ENCODE peak calls at places on chromosomes 12 and 14, in four cellular contexts. R is tibial artery, K is heart right ventricle, L is cardiac muscle cell. X is an unnamed sample.

GRCh38 chr12:100753837-100754236 is 40.7 kb upstream of the ANO4 start:
- DNase-seq in L (no peak), R (no peak), K (no peak), X (no peak)

GRCh38 chr12:79531547-79531946 is 159.2 kb downstream of the PAWR start:
- DNase-seq in R (no peak), K (no peak), L (no peak), X (no peak)

GRCh38 chr12:12166751-12167150 is 96.0 kb downstream of the BCL2L14 start:
- DNase-seq in R (no peak), L (no peak), K (no peak), X (no peak)

GRCh38 chr12:26044592-26044991 is 80.2 kb downstream of the BHLHE41 start:
- DNase-seq in K (no peak), L (no peak), R (no peak), X (no peak)

GRCh38 chr12:15829949-15830348 is 40.8 kb upstream of the EPS8 start:
- DNase-seq in L (no peak), R (no peak), K (no peak), X (no peak)

GRCh38 chr14:79837699-79838098 is 373.6 kb downstream of the DIO2 start:
- DNase-seq in R (no peak), L (no peak), K (no peak), X (no peak)

GRCh38 chr14:101820283-101820798 is 58.8 kb downstream of the PPP2R5C start:
- DNase-seq in L (no peak), R (no peak), K (no peak), X (no peak)

GRCh38 chr12:6336859-6337744 is 4.8 kb downstream of the TNFRSF1A start:
- DNase-seq in K (no peak), L (no peak), R (no peak), X (no peak)

GRCh38 chr12:15688838-15689237 is 100.3 kb downstream of the EPS8 start:
- DNase-seq in K (no peak), R (no peak), L (peak), X (peak)

GRCh38 chr14:41922014-41922413 is 315.3 kb downstream of the LRFN5 start:
- DNase-seq in K (no peak), R (no peak), L (no peak), X (no peak)

GRCh38 chr14:70685480-70686197 is 43.9 kb downstream of the TTC9 start:
- DNase-seq in L (no peak), R (no peak), K (no peak), X (no peak)

DNA sequence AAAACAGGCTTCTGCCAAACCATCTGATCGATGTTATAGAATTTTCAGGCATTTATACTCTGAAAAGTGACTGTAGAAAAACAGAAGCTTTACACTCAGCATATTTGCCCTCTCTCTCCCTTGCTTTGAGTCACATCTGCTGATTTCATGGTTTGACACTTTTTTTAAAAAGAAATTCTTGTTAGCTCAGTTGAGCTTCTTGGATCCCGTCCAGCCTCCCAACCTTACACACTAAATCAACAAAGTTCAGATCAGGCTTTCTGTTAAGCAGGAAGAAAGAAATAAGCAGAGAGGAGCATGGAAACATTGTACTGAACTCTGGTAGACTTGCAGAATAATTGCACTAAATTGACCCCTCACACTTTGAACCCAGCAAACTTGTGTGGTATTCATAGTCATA is 193.6 kb upstream of the SEL1L start:
- DNase-seq in K (no peak), L (no peak), R (peak), X (no peak)
- TF ChIP-seq CTCF in K (no peak), L (no peak), R (no peak), X (no peak)

DNA sequence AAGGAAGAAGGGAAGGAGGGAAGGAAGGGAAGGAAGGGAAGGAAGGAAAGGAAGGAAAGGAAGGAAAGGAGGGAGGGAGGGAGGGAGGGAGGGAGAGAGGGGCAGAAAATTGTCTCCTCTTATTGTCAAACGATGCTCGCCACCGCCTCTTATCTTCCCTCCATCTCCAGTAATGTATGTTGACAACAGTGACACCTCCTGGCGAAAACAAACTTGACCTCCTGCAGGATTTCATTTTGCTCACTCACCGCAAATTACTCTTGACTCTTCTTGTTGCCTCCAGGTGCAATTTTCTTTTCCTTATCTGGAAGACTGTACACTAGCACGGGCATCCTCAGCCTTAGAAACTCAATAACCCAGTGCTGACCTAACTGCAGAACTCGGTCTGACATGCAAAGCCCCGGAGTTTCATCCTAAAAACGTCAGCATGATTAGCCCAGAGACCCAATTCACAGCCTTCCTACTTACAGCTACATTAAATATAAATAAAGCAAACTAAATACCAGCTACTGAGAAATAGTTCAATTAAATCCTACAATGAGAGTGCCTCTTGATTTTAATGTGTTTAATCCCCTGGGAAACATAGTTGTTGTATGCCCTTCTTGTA is 512.4 kb upstream of the TMPO start:
- DNase-seq in L (peak), R (peak), K (no peak), X (peak)
- TF ChIP-seq CTCF in L (peak), R (peak), K (peak), X (peak)

GRCh38 chr14:67151082-67151666 is 38.1 kb upstream of the GARIN2 start:
- DNase-seq in K (no peak), L (no peak), R (no peak), X (no peak)
- TF ChIP-seq CTCF in K (peak), L (peak), R (peak), X (no peak)

GRCh38 chr12:57149309-57149900 is 2.0 kb upstream of the LRP1-AS start:
- DNase-seq in R (peak), K (peak), L (no peak), X (no peak)
- TF ChIP-seq CTCF in R (no peak), K (no peak), L (no peak), X (no peak)

X was measured in nephron progenitor cell.